ENCODE peak calls at places on chromosomes 7 and 10, in five cellular contexts. K is GDM1, L is cardiac muscle cell, X is fibroblast of mammary gland, W is neural progenitor cell. J is an unnamed sample.

GRCh38 chr10:93436577-93436976 is 45.6 kb downstream of the MYOF start:
- DNase-seq in X (peak), L (no peak), W (no peak), K (no peak), J (peak)

GRCh38 chr7:34069676-34070075 is 164.3 kb downstream of the BMPER start:
- DNase-seq in W (no peak), L (no peak), K (no peak), X (peak), J (no peak)

GRCh38 chr7:101217388-101218235 is at the start of the genes PLOD3 and ZNHIT1:
- DNase-seq in X (peak), K (peak), L (peak), W (peak), J (peak)

GRCh38 chr10:4013651-4014085 is 228.7 kb upstream of the KLF6 start:
- DNase-seq in W (no peak), X (no peak), L (no peak), K (no peak), J (no peak)

GRCh38 chr10:97895915-97896314 is 46.3 kb downstream of the GOLGA7B start:
- DNase-seq in K (no peak), X (no peak), L (no peak), W (no peak), J (no peak)

GRCh38 chr10:47057471-47057870 is 146.2 kb downstream of the PTPN20 start:
- DNase-seq in X (no peak), W (no peak), K (no peak), L (no peak), J (no peak)

GRCh38 chr10:127908106-127908957 is 1.4 kb downstream of the PTPRE start:
- DNase-seq in W (no peak), X (peak), L (no peak), K (no peak), J (peak)

GRCh38 chr10:48697091-48697490 is 12.4 kb downstream of the WDFY4 start:
- DNase-seq in X (no peak), L (no peak), W (no peak), K (no peak), J (no peak)

GRCh38 chr10:104614245-104614831 is 26.8 kb upstream of the SORCS3 start:
- DNase-seq in X (peak), K (no peak), W (peak), L (no peak), J (peak)

GRCh38 chr10:60654813-60655464 is 123.3 kb upstream of the CDK1 start:
- DNase-seq in X (peak), W (no peak), L (no peak), K (no peak), J (no peak)

GRCh38 chr10:48187713-48188541 is 86.6 kb downstream of the FRMPD2 start:
- DNase-seq in W (no peak), K (no peak), L (no peak), X (no peak), J (no peak)

GRCh38 chr10:81093056-81093455 is 555.4 kb downstream of the SH2D4B start:
- DNase-seq in K (no peak), X (no peak), L (no peak), W (no peak), J (no peak)

GRCh38 chr10:32298066-32298812 is 48.7 kb downstream of the EPC1 start:
- DNase-seq in L (no peak), X (peak), K (no peak), W (no peak), J (no peak)

GRCh38 chr7:139054101-139054500 is 18.3 kb upstream of the ZC3HAV1L start:
- DNase-seq in W (no peak), X (peak), L (no peak), K (no peak), J (no peak)

GRCh38 chr10:88253622-88254021 is 329.5 kb downstream of the RNLS start:
- DNase-seq in X (no peak), L (no peak), K (no peak), W (no peak), J (no peak)

GRCh38 chr7:105264707-105265106 is 124.0 kb downstream of the SRPK2 start:
- DNase-seq in L (no peak), K (no peak), W (no peak), X (no peak), J (no peak)

GRCh38 chr10:114650266-114650665 is 7.8 kb downstream of the ABLIM1 start:
- DNase-seq in W (no peak), X (no peak), L (no peak), K (no peak), J (no peak)

GRCh38 chr7:50142421-50143113 is 49.5 kb upstream of the ZPBP start:
- DNase-seq in L (peak), W (peak), X (peak), K (no peak), J (peak)

GRCh38 chr10:5538446-5538845 is 13.7 kb downstream of the CALML3 start:
- DNase-seq in W (no peak), K (no peak), L (no peak), X (no peak), J (no peak)

GRCh38 chr7:12809476-12809875 is 122.0 kb downstream of the ARL4A start:
- DNase-seq in L (no peak), X (no peak), W (peak), K (no peak), J (no peak)

GRCh38 chr7:42431873-42432272 is 194.9 kb upstream of the GLI3 start:
- DNase-seq in L (no peak), X (no peak), W (no peak), K (no peak), J (no peak)

GRCh38 chr10:73874267-73875138 is at the start of gene CAMK2G:
- DNase-seq in W (peak), K (peak), X (peak), L (peak), J (peak)

GRCh38 chr10:50396491-50397311 is 145.4 kb upstream of the ASAH2 start:
- DNase-seq in K (no peak), X (peak), W (no peak), L (no peak), J (no peak)

GRCh38 chr10:130341325-130341724 is 205.1 kb downstream of the GLRX3 start:
- DNase-seq in L (peak), X (no peak), W (peak), K (peak), J (no peak)

GRCh38 chr10:3323865-3324498 is 151.4 kb upstream of the PITRM1 start:
- DNase-seq in W (no peak), X (peak), L (no peak), K (no peak), J (no peak)

GRCh38 chr10:132110091-132110490 is 44.3 kb downstream of the JAKMIP3 start:
- DNase-seq in K (no peak), W (no peak), L (no peak), X (no peak), J (peak)

GRCh38 chr10:62249974-62250373 is 18.7 kb downstream of the RTKN2 start:
- DNase-seq in K (no peak), L (no peak), X (no peak), W (no peak), J (no peak)

GRCh38 chr7:49112222-49112621 is 187.9 kb downstream of the CDC14C start:
- DNase-seq in X (no peak), W (no peak), L (peak), K (no peak), J (no peak)

GRCh38 chr10:33542747-33543505 is 208.5 kb upstream of the NRP1 start:
- DNase-seq in L (no peak), W (no peak), K (no peak), X (peak), J (no peak)

GRCh38 chr7:72042855-72043254 is 369.3 kb downstream of the CALN1 start:
- DNase-seq in W (no peak), L (no peak), X (no peak), K (no peak), J (no peak)